ENCODE peak calls at places on chromosomes 5 and 9, in eight cellular contexts. B, Z, S, E, O, I, N and F are unnamed samples.

GRCh38 chr9:134663084-134663483 is 21.5 kb downstream of the COL5A1 start:
- DNase-seq in B (no peak), Z (no peak), S (no peak), E (no peak), O (no peak), I (no peak), N (no peak), F (no peak)

GRCh38 chr5:37721447-37721871 is 118.4 kb downstream of the GDNF start:
- DNase-seq in B (peak), Z (no peak), S (no peak), E (no peak), O (no peak), I (peak), N (peak), F (no peak)

GRCh38 chr9:130993303-130994030 is 15.5 kb upstream of the LAMC3 start:
- DNase-seq in B (no peak), Z (no peak), S (no peak), E (no peak), O (no peak), I (no peak), N (no peak), F (no peak)

GRCh38 chr5:127957183-127957582 is 126.4 kb upstream of the SLC12A2 start:
- DNase-seq in B (no peak), Z (no peak), S (peak), E (peak), O (peak), I (peak), N (peak), F (peak)

GRCh38 chr9:79302002-79302401 is 269.8 kb upstream of the TLE4 start:
- DNase-seq in B (no peak), Z (no peak), S (no peak), E (no peak), O (no peak), I (no peak), N (peak), F (no peak)

GRCh38 chr5:6453937-6454560 is 5.4 kb downstream of the UBE2QL1 start:
- DNase-seq in B (no peak), Z (no peak), S (no peak), E (no peak), O (no peak), I (no peak), N (no peak), F (no peak)

GRCh38 chr9:16575142-16575877 is 295.2 kb downstream of the BNC2 start:
- DNase-seq in B (no peak), Z (no peak), S (no peak), E (no peak), O (no peak), I (peak), N (peak), F (no peak)

GRCh38 chr5:991472-992267 is 16.9 kb upstream of the NKD2 start:
- DNase-seq in B (no peak), Z (peak), S (peak), E (no peak), O (no peak), I (no peak), N (no peak), F (no peak)

GRCh38 chr5:141135030-141135717 is at the start of gene PCDHB5:
- DNase-seq in B (no peak), Z (no peak), S (peak), E (no peak), O (peak), I (peak), N (peak), F (peak)

GRCh38 chr9:119370816-119371215 is 1.6 kb upstream of the BRINP1 start:
- DNase-seq in B (peak), Z (no peak), S (peak), E (no peak), O (peak), I (peak), N (peak), F (peak)

GRCh38 chr9:37273595-37273994 is 148.9 kb upstream of the GRHPR start:
- DNase-seq in B (no peak), Z (no peak), S (no peak), E (no peak), O (no peak), I (no peak), N (no peak), F (no peak)

GRCh38 chr9:110753734-110754231 is 85.2 kb downstream of the MUSK start:
- DNase-seq in B (no peak), Z (no peak), S (no peak), E (peak), O (no peak), I (peak), N (peak), F (peak)

GRCh38 chr5:44885903-44886302 is 77.2 kb downstream of the MRPS30 start:
- DNase-seq in B (peak), Z (no peak), S (no peak), E (no peak), O (no peak), I (no peak), N (no peak), F (no peak)

GRCh38 chr9:114486205-114486963 is 18.9 kb downstream of the WHRN start:
- DNase-seq in B (no peak), Z (no peak), S (no peak), E (no peak), O (no peak), I (no peak), N (no peak), F (no peak)

GRCh38 chr9:23658859-23659258 is 167.2 kb downstream of the ELAVL2 start:
- DNase-seq in B (no peak), Z (no peak), S (no peak), E (no peak), O (no peak), I (no peak), N (no peak), F (no peak)

GRCh38 chr9:110875275-110875674 is 163.0 kb downstream of the LPAR1 start:
- DNase-seq in B (peak), Z (no peak), S (peak), E (no peak), O (peak), I (no peak), N (no peak), F (no peak)

GRCh38 chr9:119004618-119004990 is 364.6 kb downstream of the BRINP1 start:
- DNase-seq in B (no peak), Z (no peak), S (peak), E (peak), O (peak), I (peak), N (peak), F (peak)

GRCh38 chr9:81832571-81833285 is 95.5 kb upstream of the SPATA31D4 start:
- DNase-seq in B (no peak), Z (no peak), S (no peak), E (no peak), O (no peak), I (no peak), N (no peak), F (no peak)

DNA sequence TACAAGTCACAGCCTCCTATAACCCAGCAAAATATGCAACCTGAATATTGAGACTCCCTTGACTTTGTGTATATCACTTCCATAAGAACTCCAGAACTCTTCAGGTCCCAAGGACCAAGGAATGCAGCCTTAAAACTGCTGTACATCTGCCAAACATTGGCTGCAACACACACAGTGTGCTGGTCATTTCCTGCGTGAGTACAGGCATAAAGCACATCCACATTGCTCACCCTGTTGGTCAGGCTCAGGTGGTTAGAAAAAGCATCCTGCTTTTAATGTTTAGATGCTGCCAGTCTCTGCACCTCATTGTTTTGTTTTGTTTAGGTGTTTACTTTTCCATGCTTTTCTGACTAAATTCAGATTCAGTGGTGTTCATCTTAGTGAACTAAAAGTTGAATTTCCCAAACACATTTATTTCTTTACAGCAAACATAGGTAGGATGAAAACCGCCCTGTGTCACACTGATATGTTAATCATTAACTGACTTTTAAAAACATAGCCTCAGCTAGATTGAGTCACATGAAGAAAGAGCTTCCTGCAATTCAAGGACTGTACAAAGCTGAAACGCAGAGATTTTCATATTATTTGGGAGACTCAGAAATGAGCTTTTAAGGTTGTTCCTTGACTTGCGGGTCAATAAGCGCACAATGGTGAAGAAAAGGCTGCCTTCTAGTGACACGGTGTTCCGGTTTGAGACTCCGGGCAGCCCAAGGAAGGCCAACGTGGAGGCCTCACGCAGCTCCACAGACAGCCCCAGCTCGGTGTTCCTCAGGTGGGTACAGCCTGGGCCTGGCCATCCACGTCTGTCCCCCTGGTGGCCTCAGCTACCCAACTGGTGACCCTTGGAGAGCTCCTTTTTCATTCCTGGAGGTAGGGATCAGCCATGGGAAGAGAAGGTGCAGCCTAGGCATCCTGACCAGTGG is 52.2 kb upstream of the GRAMD2B start:
- DNase-seq in B (no peak), Z (no peak), S (no peak), E (peak), O (peak), I (peak), N (peak), F (peak)
- TF ChIP-seq CTCF in B (no peak), Z (no peak), S (no peak), E (no peak), O (no peak), I (no peak), N (no peak), F (no peak)

GRCh38 chr5:131064669-131065371 is 100.2 kb downstream of the HINT1 start:
- DNase-seq in B (no peak), Z (no peak), S (no peak), E (no peak), O (no peak), I (no peak), N (no peak), F (no peak)

GRCh38 chr5:131067596-131067995 is 97.5 kb downstream of the HINT1 start:
- DNase-seq in B (no peak), Z (no peak), S (no peak), E (no peak), O (no peak), I (no peak), N (no peak), F (no peak)

DNA sequence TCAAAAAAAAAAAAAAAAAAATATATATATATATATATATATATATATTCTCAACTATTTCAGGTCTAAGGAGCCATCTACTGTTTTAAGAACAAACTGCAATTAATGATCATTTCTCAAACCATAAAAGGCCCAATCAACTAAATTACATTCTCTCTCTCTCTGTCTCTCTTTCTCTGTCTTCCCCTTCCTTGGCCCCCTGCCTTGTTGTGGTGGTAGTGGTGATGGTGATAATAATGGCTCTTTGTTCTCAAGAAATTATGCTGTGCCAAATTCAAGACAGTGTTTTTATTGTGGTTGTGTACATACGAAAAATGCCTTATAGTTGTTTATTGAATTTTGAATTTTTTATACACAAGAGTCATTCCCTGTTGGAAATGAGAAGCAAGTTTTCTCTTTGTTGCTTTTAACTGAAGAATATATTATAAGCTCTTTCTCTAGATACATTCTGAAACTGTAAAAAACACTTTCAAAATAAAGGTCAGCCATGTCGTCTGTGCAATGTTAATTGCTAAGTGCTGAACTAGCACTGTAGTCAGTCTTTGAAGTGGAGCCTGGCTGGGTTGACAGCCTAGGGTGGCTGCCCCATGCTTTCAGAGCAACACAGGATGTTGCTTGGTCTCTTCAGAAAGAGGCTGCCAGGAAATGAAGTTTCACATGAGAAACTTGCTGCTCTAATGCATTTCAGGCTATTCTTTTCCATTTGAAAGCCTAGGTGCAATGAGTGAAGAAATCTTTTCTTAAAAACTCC is 96.0 kb downstream of the HINT1 start:
- DNase-seq in B (peak), Z (peak), S (no peak), E (no peak), O (no peak), I (no peak), N (peak), F (no peak)
- TF ChIP-seq CTCF in B (no peak), Z (peak), S (no peak), E (no peak), O (no peak), I (no peak), N (no peak), F (no peak)

GRCh38 chr9:32581512-32582143 is 8.7 kb upstream of the NDUFB6 start:
- DNase-seq in B (peak), Z (no peak), S (peak), E (peak), O (peak), I (peak), N (peak), F (peak)
- TF ChIP-seq CTCF in B (peak), Z (peak), S (peak), E (peak), O (peak), I (peak), N (peak), F (peak)

GRCh38 chr5:142403583-142403982 is 78.8 kb upstream of the SPRY4 start:
- DNase-seq in B (no peak), Z (no peak), S (no peak), E (no peak), O (no peak), I (no peak), N (no peak), F (no peak)
- TF ChIP-seq CTCF in B (no peak), Z (no peak), S (no peak), E (no peak), O (no peak), I (no peak), N (no peak), F (no peak)

DNA sequence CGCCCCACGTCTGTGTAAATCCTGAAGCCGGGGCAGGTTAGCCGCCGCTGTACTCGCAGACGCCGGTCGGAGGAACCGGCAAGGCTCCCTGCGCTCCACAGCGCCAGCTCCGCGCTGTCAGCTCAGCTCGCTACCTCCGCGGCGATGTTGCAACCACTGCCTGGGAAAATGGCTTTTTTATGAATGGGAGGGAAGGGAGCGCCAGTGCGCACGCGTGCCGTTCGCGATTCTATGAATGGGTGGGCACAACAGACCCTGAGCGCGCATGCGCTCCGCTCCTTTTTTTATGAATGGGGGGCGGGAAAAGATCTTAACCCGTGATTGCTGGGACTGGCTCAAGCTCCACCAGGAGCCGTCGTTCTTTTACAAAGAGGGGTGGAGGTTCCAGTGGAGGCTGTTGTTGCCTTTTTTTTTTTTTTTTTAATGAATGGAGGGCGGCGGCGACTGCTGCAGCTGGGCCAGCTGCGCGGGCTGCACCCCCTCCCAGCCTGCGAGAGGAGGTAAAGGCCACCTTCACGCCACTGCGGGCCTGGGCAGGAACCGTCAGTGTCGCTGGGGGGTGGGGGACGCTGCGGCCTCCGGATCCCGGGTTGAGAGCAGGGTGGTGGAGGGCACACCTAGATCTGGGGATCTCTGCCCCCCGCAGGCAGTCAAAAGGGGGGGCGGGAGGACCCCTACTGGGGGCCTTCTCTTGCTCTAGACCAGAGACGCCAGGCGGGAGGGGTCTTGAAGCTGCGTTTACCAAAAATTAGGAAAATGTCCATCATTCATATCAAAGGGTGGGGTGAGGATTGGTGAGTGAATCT is at the start of gene SPRY4:
- DNase-seq in B (peak), Z (peak), S (peak), E (peak), O (peak), I (peak), N (peak), F (peak)
- TF ChIP-seq CTCF in B (no peak), Z (no peak), S (no peak), E (no peak), O (no peak), I (no peak), N (no peak), F (no peak)